ENCODE peak calls at places on chromosomes 3 and 15, in four cellular contexts. V, K, N and S are unnamed samples.

GRCh38 chr15:88604381-88604951 is 16.7 kb upstream of the AEN start:
- DNase-seq in V (no peak), K (no peak), N (no peak), S (no peak)

GRCh38 chr15:29225534-29226224 is 43.9 kb downstream of the NSMCE3 start:
- DNase-seq in V (no peak), K (no peak), N (no peak), S (no peak)

GRCh38 chr15:71725215-71725955 is 85.0 kb upstream of the NR2E3 start:
- DNase-seq in V (peak; percentile 24), K (no peak), N (no peak), S (peak; percentile 96)

GRCh38 chr15:33960160-33960559 is 8.1 kb upstream of the CHRM5 start:
- DNase-seq in V (no peak), K (no peak), N (no peak), S (no peak)

GRCh38 chr15:73930371-73930770 is 4.1 kb downstream of the LOXL1 start:
- DNase-seq in V (peak; percentile 79), K (no peak), N (no peak), S (peak; percentile 100)

GRCh38 chr15:65189102-65189740 is 4.1 kb upstream of the CLPX start:
- DNase-seq in V (peak; percentile 67), K (no peak), N (no peak), S (peak; percentile 33)

GRCh38 chr3:122907471-122907870 is 112.6 kb downstream of the SLC49A4 start:
- DNase-seq in V (no peak), K (no peak), N (no peak), S (no peak)

GRCh38 chr15:41957021-41957897 is 15.1 kb downstream of the EHD4 start:
- DNase-seq in V (no peak), K (peak; percentile 37), N (no peak), S (no peak)

GRCh38 chr3:126557761-126558160 is 971 bp downstream of the C3orf22 start:
- DNase-seq in V (peak; percentile 37), K (peak; percentile 35), N (no peak), S (no peak)

GRCh38 chr15:57251308-57251707 is 125.0 kb upstream of the CGNL1 start:
- DNase-seq in V (no peak), K (no peak), N (no peak), S (no peak)

GRCh38 chr15:67296684-67297083 is 42.1 kb downstream of the IQCH start:
- DNase-seq in V (no peak), K (no peak), N (no peak), S (no peak)

GRCh38 chr3:190718691-190719090 is 143.8 kb downstream of the GMNC start:
- DNase-seq in V (peak; percentile 55), K (no peak), N (no peak), S (peak; percentile 28)

GRCh38 chr3:107506458-107506857 is 16.3 kb upstream of the BBX start:
- DNase-seq in V (no peak), K (no peak), N (no peak), S (no peak)

GRCh38 chr3:71891483-71891882 is 106.5 kb upstream of the PROK2 start:
- DNase-seq in V (peak; percentile 19), K (no peak), N (no peak), S (no peak)

GRCh38 chr15:45646220-45646619 is 11.4 kb downstream of the SQOR start:
- DNase-seq in V (no peak), K (no peak), N (no peak), S (no peak)

GRCh38 chr3:76367281-76367680 is 581.9 kb upstream of the ZNF717 start:
- DNase-seq in V (peak; percentile 46), K (no peak), N (no peak), S (no peak)